ENCODE peak calls at places on chromosomes 2 and 18, in nine cellular contexts. One of them, this sample, is unnamed.

GRCh38 chr18:45793295-45793965 is 32.0 kb upstream of the SIGLEC15 start:
- DNase-seq in tibial nerve: no peak
- DNase-seq in PC-3: peak
- DNase-seq in neural crest cell: no peak
- DNase-seq in PC-9: peak
- DNase-seq in colonic mucosa: no peak
- DNase-seq in CD8-positive, alpha-beta T cell: no peak
- DNase-seq in choroid plexus epithelial cell: peak
- DNase-seq in ovary: no peak
- DNase-seq in this sample: peak

GRCh38 chr2:108145551-108145950 is 94.2 kb upstream of the SULT1C3 start:
- DNase-seq in ovary: no peak
- DNase-seq in PC-9: no peak
- DNase-seq in neural crest cell: no peak
- DNase-seq in CD8-positive, alpha-beta T cell: no peak
- DNase-seq in colonic mucosa: no peak
- DNase-seq in choroid plexus epithelial cell: no peak
- DNase-seq in PC-3: peak
- DNase-seq in tibial nerve: no peak
- DNase-seq in this sample: peak

GRCh38 chr2:7752291-7752690 is 835.1 kb downstream of the RNF144A start:
- DNase-seq in neural crest cell: no peak
- DNase-seq in colonic mucosa: no peak
- DNase-seq in PC-9: no peak
- DNase-seq in ovary: no peak
- DNase-seq in PC-3: no peak
- DNase-seq in tibial nerve: no peak
- DNase-seq in choroid plexus epithelial cell: no peak
- DNase-seq in CD8-positive, alpha-beta T cell: no peak
- DNase-seq in this sample: no peak

GRCh38 chr2:69817739-69818494 is 11.5 kb upstream of the GMCL1 start:
- DNase-seq in choroid plexus epithelial cell: peak
- DNase-seq in PC-9: no peak
- DNase-seq in colonic mucosa: no peak
- DNase-seq in ovary: no peak
- DNase-seq in CD8-positive, alpha-beta T cell: no peak
- DNase-seq in PC-3: no peak
- DNase-seq in tibial nerve: no peak
- DNase-seq in neural crest cell: no peak
- DNase-seq in this sample: no peak

GRCh38 chr2:190357596-190357995 is 14.2 kb downstream of the INPP1 start:
- DNase-seq in colonic mucosa: no peak
- DNase-seq in PC-9: no peak
- DNase-seq in choroid plexus epithelial cell: no peak
- DNase-seq in tibial nerve: no peak
- DNase-seq in PC-3: no peak
- DNase-seq in ovary: no peak
- DNase-seq in CD8-positive, alpha-beta T cell: no peak
- DNase-seq in neural crest cell: no peak
- DNase-seq in this sample: no peak

GRCh38 chr2:98034745-98035144 is 39.0 kb upstream of the TMEM131 start:
- DNase-seq in CD8-positive, alpha-beta T cell: no peak
- DNase-seq in tibial nerve: no peak
- DNase-seq in ovary: no peak
- DNase-seq in PC-3: no peak
- DNase-seq in neural crest cell: no peak
- DNase-seq in PC-9: no peak
- DNase-seq in colonic mucosa: no peak
- DNase-seq in choroid plexus epithelial cell: no peak
- DNase-seq in this sample: no peak

GRCh38 chr2:3679616-3680393 is 21.8 kb downstream of the ALLC start:
- DNase-seq in PC-9: no peak
- DNase-seq in colonic mucosa: no peak
- DNase-seq in ovary: no peak
- DNase-seq in tibial nerve: no peak
- DNase-seq in neural crest cell: no peak
- DNase-seq in CD8-positive, alpha-beta T cell: no peak
- DNase-seq in choroid plexus epithelial cell: no peak
- DNase-seq in PC-3: no peak
- DNase-seq in this sample: no peak

GRCh38 chr2:48514591-48514990 is 15.4 kb upstream of the STON1 start:
- DNase-seq in choroid plexus epithelial cell: peak
- DNase-seq in PC-9: no peak
- DNase-seq in CD8-positive, alpha-beta T cell: no peak
- DNase-seq in colonic mucosa: no peak
- DNase-seq in neural crest cell: no peak
- DNase-seq in ovary: peak
- DNase-seq in tibial nerve: no peak
- DNase-seq in PC-3: no peak
- DNase-seq in this sample: no peak

GRCh38 chr18:36511791-36512352 is 214.4 kb downstream of the FHOD3 start:
- DNase-seq in PC-9: no peak
- DNase-seq in neural crest cell: no peak
- DNase-seq in ovary: no peak
- DNase-seq in tibial nerve: no peak
- DNase-seq in PC-3: peak
- DNase-seq in choroid plexus epithelial cell: no peak
- DNase-seq in colonic mucosa: peak
- DNase-seq in CD8-positive, alpha-beta T cell: no peak
- DNase-seq in this sample: no peak

GRCh38 chr2:117481608-117482007 is 332.9 kb upstream of the DDX18 start:
- DNase-seq in tibial nerve: no peak
- DNase-seq in PC-9: no peak
- DNase-seq in CD8-positive, alpha-beta T cell: no peak
- DNase-seq in neural crest cell: no peak
- DNase-seq in PC-3: no peak
- DNase-seq in colonic mucosa: no peak
- DNase-seq in ovary: no peak
- DNase-seq in choroid plexus epithelial cell: no peak
- DNase-seq in this sample: no peak

GRCh38 chr2:8985561-8986326 is 17.7 kb downstream of the MBOAT2 start:
- DNase-seq in PC-3: no peak
- DNase-seq in colonic mucosa: no peak
- DNase-seq in choroid plexus epithelial cell: no peak
- DNase-seq in ovary: no peak
- DNase-seq in tibial nerve: no peak
- DNase-seq in neural crest cell: no peak
- DNase-seq in PC-9: no peak
- DNase-seq in CD8-positive, alpha-beta T cell: no peak
- DNase-seq in this sample: no peak

GRCh38 chr2:149587950-149588487 is 444 bp upstream of the MMADHC start:
- DNase-seq in tibial nerve: no peak
- DNase-seq in colonic mucosa: no peak
- DNase-seq in CD8-positive, alpha-beta T cell: no peak
- DNase-seq in ovary: no peak
- DNase-seq in choroid plexus epithelial cell: no peak
- DNase-seq in PC-9: no peak
- DNase-seq in PC-3: no peak
- DNase-seq in neural crest cell: no peak
- DNase-seq in this sample: no peak

GRCh38 chr2:15242936-15243461 is 318.1 kb downstream of the NBAS start:
- DNase-seq in choroid plexus epithelial cell: no peak
- DNase-seq in PC-9: no peak
- DNase-seq in colonic mucosa: no peak
- DNase-seq in CD8-positive, alpha-beta T cell: no peak
- DNase-seq in ovary: no peak
- DNase-seq in PC-3: no peak
- DNase-seq in neural crest cell: no peak
- DNase-seq in tibial nerve: no peak
- DNase-seq in this sample: no peak

DNA sequence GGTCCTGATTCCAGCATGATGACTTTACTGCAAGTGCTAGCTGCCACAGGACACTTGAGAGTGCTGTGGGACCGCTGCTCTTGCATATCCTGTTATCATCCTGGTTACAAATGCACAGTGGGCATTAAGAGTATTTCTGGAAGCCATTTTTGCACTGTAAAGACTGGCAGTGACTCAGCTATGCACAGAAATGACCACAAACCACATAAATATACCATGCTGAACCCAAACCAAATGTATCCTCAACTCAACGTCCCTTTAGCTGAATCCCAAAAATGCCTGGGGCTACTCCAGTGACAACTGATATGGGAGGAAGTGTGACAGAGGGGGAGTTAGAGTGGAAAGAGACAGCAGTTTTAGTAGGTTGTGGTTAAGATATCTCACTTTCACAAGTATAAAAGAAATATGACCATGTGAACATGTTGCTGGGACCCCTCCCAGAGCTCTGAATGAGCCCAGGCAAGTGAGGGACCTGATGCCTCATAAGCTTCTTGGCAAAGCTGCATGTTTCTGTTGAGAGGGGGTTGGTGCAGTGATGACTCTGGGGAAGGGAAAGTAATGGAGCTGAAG is 37.3 kb downstream of the RHBDD1 start:
- DNase-seq in colonic mucosa: no peak
- DNase-seq in neural crest cell: no peak
- DNase-seq in PC-9: no peak
- DNase-seq in choroid plexus epithelial cell: peak
- DNase-seq in ovary: no peak
- DNase-seq in CD8-positive, alpha-beta T cell: no peak
- DNase-seq in tibial nerve: no peak
- DNase-seq in PC-3: peak
- DNase-seq in this sample: no peak
- TF ChIP-seq CTCF in colonic mucosa: no peak
- TF ChIP-seq CTCF in neural crest cell: no peak
- TF ChIP-seq CTCF in PC-9: no peak
- TF ChIP-seq CTCF in choroid plexus epithelial cell: peak
- TF ChIP-seq CTCF in ovary: no peak
- TF ChIP-seq CTCF in CD8-positive, alpha-beta T cell: no peak
- TF ChIP-seq CTCF in tibial nerve: no peak
- TF ChIP-seq CTCF in PC-3: no peak
- TF ChIP-seq CTCF in this sample: no peak

GRCh38 chr2:238171575-238172187 is 12.9 kb downstream of the ERFE start:
- DNase-seq in ovary: no peak
- DNase-seq in neural crest cell: no peak
- DNase-seq in colonic mucosa: no peak
- DNase-seq in CD8-positive, alpha-beta T cell: no peak
- DNase-seq in PC-9: no peak
- DNase-seq in tibial nerve: no peak
- DNase-seq in PC-3: no peak
- DNase-seq in choroid plexus epithelial cell: no peak
- DNase-seq in this sample: no peak

GRCh38 chr2:238169021-238169707 is 10.4 kb downstream of the ERFE start:
- DNase-seq in PC-9: no peak
- DNase-seq in ovary: no peak
- DNase-seq in CD8-positive, alpha-beta T cell: no peak
- DNase-seq in choroid plexus epithelial cell: peak
- DNase-seq in PC-3: peak
- DNase-seq in colonic mucosa: no peak
- DNase-seq in tibial nerve: peak
- DNase-seq in neural crest cell: no peak
- DNase-seq in this sample: peak

GRCh38 chr2:238170386-238171071 is 11.8 kb downstream of the ERFE start:
- DNase-seq in PC-3: no peak
- DNase-seq in tibial nerve: no peak
- DNase-seq in colonic mucosa: no peak
- DNase-seq in PC-9: no peak
- DNase-seq in choroid plexus epithelial cell: no peak
- DNase-seq in ovary: no peak
- DNase-seq in CD8-positive, alpha-beta T cell: no peak
- DNase-seq in neural crest cell: no peak
- DNase-seq in this sample: no peak

GRCh38 chr2:238168196-238168815 is 9.5 kb downstream of the ERFE start:
- DNase-seq in ovary: no peak
- DNase-seq in PC-3: no peak
- DNase-seq in choroid plexus epithelial cell: no peak
- DNase-seq in tibial nerve: no peak
- DNase-seq in colonic mucosa: no peak
- DNase-seq in CD8-positive, alpha-beta T cell: no peak
- DNase-seq in PC-9: no peak
- DNase-seq in neural crest cell: no peak
- DNase-seq in this sample: no peak

DNA sequence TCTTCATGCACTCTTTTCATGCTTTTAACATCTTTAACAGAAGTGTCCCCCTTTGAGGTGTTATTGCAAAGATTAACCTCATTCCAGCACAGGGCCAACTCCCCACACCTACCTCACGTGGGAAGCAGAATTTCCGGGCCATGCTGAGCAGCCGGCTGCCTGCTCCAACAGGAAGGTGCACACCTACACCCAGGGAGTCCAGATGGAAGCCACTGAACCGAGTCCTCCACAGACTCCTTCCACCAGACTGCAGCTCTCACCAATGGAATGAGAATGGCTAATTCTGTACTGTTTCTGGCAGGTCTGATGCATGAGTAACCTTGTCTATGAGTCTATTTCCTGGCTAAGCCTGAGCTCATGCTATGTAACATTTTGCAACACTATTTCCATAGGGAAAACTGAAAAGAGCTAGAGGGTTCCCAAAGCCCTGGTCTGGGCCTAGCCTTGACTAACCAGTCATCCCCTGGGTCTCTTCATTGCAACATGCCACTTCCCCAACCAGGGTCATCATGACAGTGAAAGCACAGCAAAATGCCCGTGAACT is 11.0 kb downstream of the ERFE start:
- DNase-seq in choroid plexus epithelial cell: peak
- DNase-seq in colonic mucosa: no peak
- DNase-seq in PC-9: no peak
- DNase-seq in PC-3: peak
- DNase-seq in neural crest cell: no peak
- DNase-seq in ovary: no peak
- DNase-seq in CD8-positive, alpha-beta T cell: no peak
- DNase-seq in tibial nerve: peak
- DNase-seq in this sample: peak
- TF ChIP-seq CTCF in choroid plexus epithelial cell: no peak
- TF ChIP-seq CTCF in colonic mucosa: no peak
- TF ChIP-seq CTCF in PC-9: no peak
- TF ChIP-seq CTCF in PC-3: no peak
- TF ChIP-seq CTCF in neural crest cell: no peak
- TF ChIP-seq CTCF in ovary: no peak
- TF ChIP-seq CTCF in CD8-positive, alpha-beta T cell: no peak
- TF ChIP-seq CTCF in tibial nerve: no peak
- TF ChIP-seq CTCF in this sample: no peak

DNA sequence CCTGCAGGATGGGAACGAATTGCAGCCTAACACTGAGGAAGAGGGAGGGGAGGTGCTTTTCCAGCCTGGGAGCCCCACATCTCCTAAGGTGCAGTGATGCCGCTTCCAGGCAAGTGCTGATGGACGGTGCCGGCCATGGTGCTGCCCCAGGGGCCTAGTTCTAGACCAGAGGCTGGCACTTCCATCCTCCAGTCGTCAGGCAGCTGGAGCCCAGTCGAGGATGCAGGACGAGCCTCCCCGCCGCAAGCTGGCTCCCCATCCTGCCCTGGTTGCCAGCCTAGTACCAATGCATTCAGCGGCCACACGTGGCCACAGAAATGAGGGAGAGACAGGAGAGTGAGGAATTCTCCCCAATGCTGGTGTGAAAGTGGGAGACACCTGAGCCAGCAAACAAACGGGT is 413.5 kb downstream of the ZNF516 start:
- DNase-seq in ovary: no peak
- DNase-seq in neural crest cell: no peak
- DNase-seq in PC-3: no peak
- DNase-seq in PC-9: no peak
- DNase-seq in colonic mucosa: no peak
- DNase-seq in tibial nerve: no peak
- DNase-seq in CD8-positive, alpha-beta T cell: no peak
- DNase-seq in choroid plexus epithelial cell: no peak
- DNase-seq in this sample: no peak
- TF ChIP-seq CTCF in ovary: no peak
- TF ChIP-seq CTCF in neural crest cell: no peak
- TF ChIP-seq CTCF in PC-3: no peak
- TF ChIP-seq CTCF in PC-9: no peak
- TF ChIP-seq CTCF in colonic mucosa: no peak
- TF ChIP-seq CTCF in tibial nerve: no peak
- TF ChIP-seq CTCF in CD8-positive, alpha-beta T cell: no peak
- TF ChIP-seq CTCF in choroid plexus epithelial cell: no peak
- TF ChIP-seq CTCF in this sample: no peak

GRCh38 chr2:1988049-1988448 is 243.7 kb upstream of the PXDN start:
- DNase-seq in colonic mucosa: no peak
- DNase-seq in CD8-positive, alpha-beta T cell: no peak
- DNase-seq in neural crest cell: no peak
- DNase-seq in choroid plexus epithelial cell: no peak
- DNase-seq in ovary: no peak
- DNase-seq in PC-3: no peak
- DNase-seq in PC-9: no peak
- DNase-seq in tibial nerve: no peak
- DNase-seq in this sample: no peak
- TF ChIP-seq CTCF in colonic mucosa: no peak
- TF ChIP-seq CTCF in CD8-positive, alpha-beta T cell: no peak
- TF ChIP-seq CTCF in neural crest cell: no peak
- TF ChIP-seq CTCF in choroid plexus epithelial cell: no peak
- TF ChIP-seq CTCF in ovary: no peak
- TF ChIP-seq CTCF in PC-3: no peak
- TF ChIP-seq CTCF in PC-9: no peak
- TF ChIP-seq CTCF in tibial nerve: no peak
- TF ChIP-seq CTCF in this sample: no peak